ENCODE peak calls at places on chromosomes 3 and 15, in eight cellular contexts. Y is colonic mucosa, D is IMR-90, J is upper lobe of right lung, E is H1, P is heart left ventricle, B is psoas muscle, U is transverse colon. T is an unnamed sample. For H3K4me1, the result is how much of the 10 kb centered on the place peaks cover.

GRCh38 chr3:162329514-162329913 is 832.9 kb downstream of the OTOL1 start:
- DNase-seq in Y (no peak), D (no peak), J (no peak), E (no peak), P (no peak), B (no peak), U (no peak), T (no peak)

GRCh38 chr3:152443212-152444023 is 174.7 kb downstream of the MBNL1 start:
- DNase-seq in Y (no peak), D (peak), J (no peak), E (no peak), P (no peak), B (no peak), U (no peak), T (no peak)

GRCh38 chr3:107943860-107944543 is 146.8 kb downstream of the CD47 start:
- DNase-seq in Y (no peak), D (peak), J (no peak), E (no peak), P (no peak), B (no peak), U (no peak), T (peak)

GRCh38 chr3:55000546-55000945 is 72.7 kb upstream of the LRTM1 start:
- DNase-seq in Y (no peak), D (peak), J (no peak), E (no peak), P (no peak), B (no peak), U (no peak), T (no peak)

GRCh38 chr15:88651293-88651692 is 12.5 kb downstream of the ISG20 start:
- DNase-seq in Y (peak), D (peak), J (no peak), E (no peak), P (no peak), B (no peak), U (no peak), T (peak)

GRCh38 chr15:62544446-62544845 is 379.4 kb upstream of the C2CD4B start:
- DNase-seq in Y (no peak), D (no peak), J (no peak), E (no peak), P (no peak), B (no peak), U (no peak), T (no peak)

GRCh38 chr15:95556225-95556624 is 774.3 kb upstream of the NR2F2 start:
- DNase-seq in Y (no peak), D (peak), J (no peak), E (no peak), P (no peak), B (no peak), U (no peak), T (no peak)

GRCh38 chr15:35854398-35854797 is 308.4 kb upstream of the DPH6 start:
- DNase-seq in Y (no peak), D (no peak), J (no peak), E (no peak), P (no peak), B (no peak), U (no peak), T (no peak)

GRCh38 chr3:46857485-46858341 is 5.5 kb downstream of the MYL3 start:
- DNase-seq in Y (no peak), D (no peak), J (peak), E (no peak), P (peak), B (no peak), U (no peak), T (no peak)

GRCh38 chr3:11529281-11529680 is 114.4 kb downstream of the VGLL4 start:
- DNase-seq in Y (no peak), D (peak), J (no peak), E (no peak), P (no peak), B (no peak), U (no peak), T (no peak)

GRCh38 chr3:18987862-18988447 is 160.4 kb upstream of the KCNH8 start:
- DNase-seq in Y (no peak), D (no peak), J (no peak), E (no peak), P (no peak), B (no peak), U (no peak), T (no peak)

GRCh38 chr3:72142028-72142427 is 357.1 kb upstream of the PROK2 start:
- DNase-seq in Y (no peak), D (no peak), J (no peak), E (no peak), P (no peak), B (no peak), U (no peak), T (no peak)

GRCh38 chr3:47342812-47343211 is 38.0 kb upstream of the PTPN23 start:
- DNase-seq in Y (no peak), D (no peak), J (no peak), E (no peak), P (no peak), B (no peak), U (no peak), T (no peak)

GRCh38 chr3:157058392-157059071 is 101.4 kb downstream of the CCNL1 start:
- DNase-seq in Y (no peak), D (no peak), J (no peak), E (no peak), P (no peak), B (no peak), U (no peak), T (no peak)

GRCh38 chr3:55416381-55416821 is 70.7 kb downstream of the WNT5A start:
- DNase-seq in Y (no peak), D (peak), J (no peak), E (no peak), P (no peak), B (no peak), U (no peak), T (no peak)

GRCh38 chr15:36428102-36428845 is 151.2 kb upstream of the CDIN1 start:
- DNase-seq in Y (no peak), D (peak), J (no peak), E (peak), P (no peak), B (no peak), U (no peak), T (no peak)

GRCh38 chr15:31801152-31801551 is 229.2 kb upstream of the CHRNA7 start:
- DNase-seq in Y (no peak), D (no peak), J (no peak), E (no peak), P (peak), B (peak), U (no peak), T (no peak)

GRCh38 chr3:30738605-30739004 is 132.2 kb downstream of the TGFBR2 start:
- DNase-seq in Y (no peak), D (no peak), J (no peak), E (no peak), P (no peak), B (no peak), U (no peak), T (no peak)

GRCh38 chr3:141050913-141051632 is at the start of gene SPSB4:
- DNase-seq in Y (no peak), D (peak), J (no peak), E (peak), P (peak), B (peak), U (peak), T (peak)

GRCh38 chr15:101070502-101071273 is 151.5 kb downstream of the LRRK1 start:
- DNase-seq in Y (no peak), D (peak), J (no peak), E (no peak), P (peak), B (no peak), U (no peak), T (no peak)

DNA sequence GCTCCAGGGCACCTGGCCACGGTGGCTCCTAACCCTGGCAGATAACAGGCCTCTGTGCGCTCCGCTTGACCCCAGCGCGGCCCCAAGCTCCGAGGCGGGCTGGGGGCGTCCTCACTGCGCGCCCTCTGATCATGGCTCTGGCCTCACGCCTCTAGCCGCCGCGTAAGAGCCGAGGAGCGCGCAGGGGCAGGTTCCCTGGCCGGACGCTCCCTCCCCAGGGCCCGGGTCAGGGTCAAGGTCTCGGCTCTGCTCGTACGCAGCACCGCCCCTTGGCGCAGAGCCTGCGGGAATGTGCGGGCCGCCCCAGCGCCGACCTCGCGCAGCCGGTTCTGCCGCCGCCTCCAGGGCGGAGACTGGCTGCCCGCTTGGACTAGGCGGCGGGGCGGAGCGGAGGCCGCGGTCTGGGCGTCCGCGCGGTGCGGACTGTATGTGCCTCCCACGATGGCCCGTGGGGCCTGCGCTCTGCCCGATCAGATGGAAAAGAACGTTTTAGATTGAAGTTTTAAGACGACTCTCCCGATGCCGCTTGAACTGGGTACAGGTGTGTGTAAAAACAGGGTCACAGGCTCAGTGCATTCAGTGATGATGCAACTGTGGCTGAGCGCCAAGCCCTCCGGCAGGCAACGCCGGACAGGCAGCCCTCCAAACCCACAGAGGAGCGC is 40.8 kb downstream of the CHST14 start:
- DNase-seq in Y (peak), D (no peak), J (peak), E (no peak), P (peak), B (peak), U (peak), T (no peak)
- H3K27ac ChIP-seq in Y (no peak), D (no peak), J (peak), E (no peak), P (peak), B (peak), U (peak), T (peak)

DNA sequence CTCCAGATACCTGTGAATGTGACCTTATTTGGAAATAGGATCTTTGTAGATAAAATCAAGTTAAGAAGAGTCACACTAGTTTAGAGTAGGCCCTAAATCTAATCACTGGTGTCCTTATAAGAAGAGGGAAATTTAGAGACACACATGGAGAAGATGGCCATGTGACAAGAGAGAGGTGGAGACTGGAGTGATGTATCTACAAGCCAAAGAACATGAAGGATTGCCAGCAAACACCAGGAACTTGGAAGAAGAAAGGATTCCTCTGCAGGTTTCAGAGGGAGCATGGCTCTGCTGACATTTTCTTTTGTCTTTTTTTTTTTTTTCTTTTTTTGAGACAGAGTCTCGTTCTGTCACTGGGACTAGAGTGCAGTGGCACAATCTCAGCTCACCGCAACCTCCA is 20.8 kb downstream of the ARHGEF3 start:
- DNase-seq in Y (no peak), D (no peak), J (no peak), E (no peak), P (no peak), B (no peak), U (no peak), T (no peak)
- H3K4me1 ChIP-seq in Y (under half), D (under half), J (half or more), E (under half), P (under half), B (under half), U (under half), T (under half)

GRCh38 chr15:99474981-99475753 is 90.6 kb upstream of the MEF2A start:
- DNase-seq in Y (no peak), D (no peak), J (no peak), E (no peak), P (peak), B (peak), U (no peak), T (no peak)

GRCh38 chr15:99477745-99478525 is 87.8 kb upstream of the MEF2A start:
- DNase-seq in Y (no peak), D (no peak), J (no peak), E (no peak), P (no peak), B (no peak), U (no peak), T (no peak)

GRCh38 chr15:99474041-99474906 is 91.5 kb upstream of the MEF2A start:
- DNase-seq in Y (no peak), D (no peak), J (peak), E (no peak), P (peak), B (peak), U (peak), T (no peak)

GRCh38 chr15:99476413-99477222 is 89.2 kb upstream of the MEF2A start:
- DNase-seq in Y (peak), D (peak), J (no peak), E (no peak), P (peak), B (peak), U (peak), T (peak)

DNA sequence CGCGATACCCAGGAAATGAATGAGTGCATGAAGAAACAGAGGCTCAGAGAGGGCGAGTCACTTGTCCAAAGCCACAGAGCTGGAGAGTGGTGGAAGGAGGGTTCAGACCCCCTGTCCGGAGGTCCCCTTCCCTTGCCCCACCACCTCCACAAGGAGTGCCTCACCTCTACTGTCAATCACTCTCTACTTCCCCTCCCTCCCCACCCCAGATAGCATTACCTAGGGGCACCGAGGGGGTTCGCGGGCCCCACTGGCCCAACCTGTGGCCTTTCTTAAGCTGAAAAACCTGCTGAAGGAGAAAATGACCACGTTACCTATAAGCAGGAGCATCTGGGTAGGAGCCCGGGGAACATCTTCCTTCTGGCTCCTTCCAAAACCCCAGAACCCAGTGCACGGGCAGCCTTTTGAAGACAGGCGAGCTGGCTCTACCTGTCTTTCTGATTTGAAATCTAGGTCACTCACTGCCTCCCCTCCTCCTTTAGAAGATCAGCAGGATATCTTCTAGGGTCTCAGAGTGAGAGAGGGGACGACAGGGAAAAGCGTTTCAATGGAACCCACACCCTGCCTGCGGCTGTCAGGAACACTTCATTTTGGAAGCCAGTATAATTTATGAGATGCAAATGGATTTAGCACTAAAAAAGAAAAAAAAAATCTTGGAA is 89.9 kb upstream of the MEF2A start:
- DNase-seq in Y (no peak), D (no peak), J (no peak), E (no peak), P (no peak), B (no peak), U (no peak), T (no peak)
- H3K27ac ChIP-seq in Y (peak), D (peak), J (peak), E (no peak), P (peak), B (peak), U (peak), T (peak)

GRCh38 chr15:98743177-98743576 is 94.8 kb downstream of the IGF1R start:
- DNase-seq in Y (no peak), D (no peak), J (no peak), E (no peak), P (no peak), B (no peak), U (no peak), T (no peak)

GRCh38 chr15:98737721-98738120 is 89.4 kb downstream of the IGF1R start:
- DNase-seq in Y (no peak), D (no peak), J (no peak), E (no peak), P (no peak), B (no peak), U (no peak), T (no peak)

GRCh38 chr15:98740295-98740694 is 92.0 kb downstream of the IGF1R start:
- DNase-seq in Y (no peak), D (no peak), J (no peak), E (no peak), P (no peak), B (no peak), U (no peak), T (no peak)

GRCh38 chr15:98738689-98739411 is 90.5 kb downstream of the IGF1R start:
- DNase-seq in Y (no peak), D (no peak), J (no peak), E (no peak), P (no peak), B (no peak), U (no peak), T (no peak)

GRCh38 chr15:98740963-98741362 is 92.6 kb downstream of the IGF1R start:
- DNase-seq in Y (no peak), D (no peak), J (no peak), E (no peak), P (no peak), B (no peak), U (no peak), T (no peak)
- H3K4me1 ChIP-seq in Y (under half), D (under half), J (under half), E (under half), P (under half), B (under half), U (under half), T (under half)

DNA sequence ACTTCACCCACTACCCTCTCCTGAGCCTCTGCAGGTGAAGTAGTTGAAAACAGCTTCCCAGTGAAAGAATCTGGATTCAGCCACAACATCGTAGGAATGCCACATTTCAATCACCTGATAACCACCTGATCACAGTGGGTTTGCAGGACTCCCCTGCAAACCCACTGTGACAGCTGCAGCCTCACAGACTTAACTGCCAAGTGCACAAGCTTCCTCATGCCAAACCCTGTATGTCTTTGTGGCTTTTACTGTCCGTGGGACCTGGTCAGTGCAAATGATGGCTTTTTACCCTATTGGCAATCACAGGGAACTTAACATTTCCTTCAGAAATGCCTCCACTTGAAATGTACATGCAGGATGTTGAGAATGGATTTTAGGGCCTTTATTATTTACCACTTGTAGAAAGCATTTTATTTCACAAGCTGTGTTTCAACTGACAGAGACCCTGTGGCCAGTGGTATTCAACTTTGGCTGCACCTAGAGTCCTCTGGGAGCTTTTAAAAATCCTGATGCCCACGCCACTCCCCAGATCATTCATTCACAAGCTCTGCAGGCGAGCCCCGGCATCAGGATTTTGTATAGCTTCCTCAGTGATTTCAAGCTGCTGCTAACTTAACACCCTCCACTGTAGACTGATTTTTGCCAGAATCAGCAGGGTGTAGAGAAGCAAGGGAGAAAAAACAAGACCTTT is 49.1 kb downstream of the OXNAD1 start:
- DNase-seq in Y (peak), D (no peak), J (no peak), E (no peak), P (no peak), B (no peak), U (no peak), T (no peak)
- H3K27ac ChIP-seq in Y (no peak), D (no peak), J (no peak), E (no peak), P (peak), B (peak), U (no peak), T (peak)

GRCh38 chr3:23820888-23821287 is 15.1 kb downstream of the UBE2E1 start:
- DNase-seq in Y (no peak), D (no peak), J (no peak), E (no peak), P (no peak), B (no peak), U (no peak), T (no peak)

GRCh38 chr3:23823620-23824019 is 17.9 kb downstream of the UBE2E1 start:
- DNase-seq in Y (no peak), D (no peak), J (no peak), E (no peak), P (no peak), B (no peak), U (no peak), T (no peak)

GRCh38 chr3:23821858-23822257 is 16.1 kb downstream of the UBE2E1 start:
- DNase-seq in Y (no peak), D (no peak), J (no peak), E (no peak), P (no peak), B (no peak), U (no peak), T (no peak)

GRCh38 chr3:23824699-23825444 is 19.1 kb downstream of the UBE2E1 start:
- DNase-seq in Y (no peak), D (no peak), J (no peak), E (no peak), P (no peak), B (no peak), U (no peak), T (no peak)

DNA sequence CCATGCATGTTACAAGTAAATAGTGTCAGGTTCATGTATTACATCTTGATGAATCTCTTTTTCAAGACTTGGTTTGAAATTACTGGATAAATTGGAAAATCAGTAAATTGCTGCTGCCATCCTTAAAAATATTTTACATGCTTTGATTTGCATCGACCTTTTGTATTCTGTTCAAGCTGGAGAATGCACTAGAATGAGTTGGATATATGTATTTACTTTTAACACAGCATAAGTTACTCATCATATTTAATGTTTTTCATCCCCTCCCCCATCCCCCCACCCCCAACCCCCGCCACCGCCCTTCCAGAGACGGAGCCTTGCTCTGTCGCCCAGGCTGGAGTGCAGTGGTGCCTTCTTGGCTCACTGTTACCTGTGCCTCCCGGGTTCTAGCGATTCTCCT is 16.8 kb downstream of the UBE2E1 start:
- DNase-seq in Y (no peak), D (no peak), J (no peak), E (no peak), P (no peak), B (no peak), U (no peak), T (no peak)
- H3K4me1 ChIP-seq in Y (under half), D (under half), J (under half), E (under half), P (under half), B (half or more), U (half or more), T (half or more)

GRCh38 chr3:43620953-43621405 is 832 bp downstream of the ANO10 start:
- DNase-seq in Y (no peak), D (peak), J (no peak), E (no peak), P (no peak), B (no peak), U (no peak), T (no peak)
- H3K27ac ChIP-seq in Y (peak), D (peak), J (peak), E (peak), P (peak), B (peak), U (peak), T (peak)